ENCODE peak calls at places on chromosomes 11 and 22, in ten cellular contexts. A is posterior cingulate gyrus, I is A549, E is fibroblast of lung, P is ovary, C is body of pancreas, G is hepatocyte, S is T1000, D is tibial nerve, B is NCI-H1105 treated with DMSO at 0.1 percent for 48 hours. H is an unnamed sample.

GRCh38 chr11:4903484-4903883 is at the start of gene OR51A7:
- DNase-seq in A (no peak), I (no peak), E (no peak), P (no peak), C (no peak), G (no peak), S (no peak), D (no peak), B (no peak), H (no peak)

GRCh38 chr11:469684-470667 is 19.9 kb downstream of the PTDSS2 start:
- DNase-seq in A (no peak), I (peak), E (peak), P (peak), C (peak), G (peak), S (no peak), D (peak), B (no peak), H (peak)

GRCh38 chr11:114448749-114449484 is 9.7 kb downstream of the REXO2 start:
- DNase-seq in A (no peak), I (no peak), E (peak), P (no peak), C (no peak), G (no peak), S (no peak), D (no peak), B (peak), H (no peak)

GRCh38 chr11:131904756-131905155 is 534.3 kb downstream of the NTM start:
- DNase-seq in A (no peak), I (no peak), E (no peak), P (no peak), C (no peak), G (no peak), S (no peak), D (no peak), B (no peak), H (peak)

GRCh38 chr11:1844221-1845094 is 5.7 kb downstream of the TNNI2 start:
- DNase-seq in A (peak), I (no peak), E (peak), P (peak), C (no peak), G (peak), S (no peak), D (peak), B (no peak), H (peak)

GRCh38 chr11:132453411-132453810 is 1078.9 kb downstream of the OPCML start:
- DNase-seq in A (no peak), I (no peak), E (no peak), P (no peak), C (no peak), G (no peak), S (no peak), D (no peak), B (no peak), H (no peak)

GRCh38 chr22:41288245-41288946 is 2.4 kb upstream of the RANGAP1 start:
- DNase-seq in A (no peak), I (peak), E (peak), P (no peak), C (peak), G (peak), S (peak), D (no peak), B (no peak), H (no peak)

GRCh38 chr11:27294654-27295053 is 68.4 kb downstream of the CCDC34 start:
- DNase-seq in A (no peak), I (no peak), E (no peak), P (no peak), C (no peak), G (peak), S (no peak), D (no peak), B (no peak), H (peak)

GRCh38 chr11:457071-457760 is 7.1 kb downstream of the PTDSS2 start:
- DNase-seq in A (no peak), I (no peak), E (no peak), P (no peak), C (no peak), G (no peak), S (no peak), D (no peak), B (no peak), H (peak)

GRCh38 chr22:43532301-43533050 is 120.7 kb downstream of the MPPED1 start:
- DNase-seq in A (no peak), I (no peak), E (no peak), P (no peak), C (no peak), G (no peak), S (no peak), D (no peak), B (no peak), H (no peak)

GRCh38 chr22:42768385-42769035 is 47.8 kb upstream of the A4GALT start:
- DNase-seq in A (no peak), I (no peak), E (no peak), P (no peak), C (no peak), G (peak), S (no peak), D (no peak), B (no peak), H (no peak)

GRCh38 chr22:43893266-43893665 is 1.5 kb upstream of the PNPLA5 start:
- DNase-seq in A (peak), I (no peak), E (no peak), P (no peak), C (no peak), G (no peak), S (no peak), D (no peak), B (no peak), H (no peak)

GRCh38 chr11:8382436-8383053 is 118.9 kb upstream of the LMO1 start:
- DNase-seq in A (peak), I (no peak), E (peak), P (no peak), C (no peak), G (peak), S (peak), D (no peak), B (no peak), H (peak)

GRCh38 chr22:46074771-46075551 is 75.4 kb upstream of the PPARA start:
- DNase-seq in A (peak), I (no peak), E (no peak), P (peak), C (no peak), G (no peak), S (no peak), D (no peak), B (peak), H (no peak)

GRCh38 chr22:31344369-31345330 is 1.5 kb downstream of the PATZ1 start:
- DNase-seq in A (peak), I (no peak), E (peak), P (peak), C (peak), G (peak), S (no peak), D (peak), B (peak), H (peak)

GRCh38 chr11:65867284-65868071 is 5.1 kb downstream of the EFEMP2 start:
- DNase-seq in A (peak), I (no peak), E (no peak), P (no peak), C (no peak), G (no peak), S (no peak), D (no peak), B (peak), H (no peak)

GRCh38 chr11:47394322-47395224 is 13.8 kb upstream of the SLC39A13 start:
- DNase-seq in A (peak), I (no peak), E (no peak), P (no peak), C (peak), G (no peak), S (no peak), D (no peak), B (no peak), H (no peak)

GRCh38 chr22:50674606-50675552 is 2.3 kb downstream of the SHANK3 start:
- DNase-seq in A (no peak), I (no peak), E (no peak), P (no peak), C (peak), G (peak), S (no peak), D (no peak), B (peak), H (peak)

GRCh38 chr11:75230621-75231020 is 10.0 kb upstream of the TPBGL start:
- DNase-seq in A (no peak), I (no peak), E (no peak), P (no peak), C (no peak), G (no peak), S (no peak), D (no peak), B (no peak), H (no peak)

GRCh38 chr11:37687130-37687529 is 1089.1 kb upstream of the RAG2 start:
- DNase-seq in A (no peak), I (no peak), E (no peak), P (no peak), C (no peak), G (no peak), S (no peak), D (no peak), B (no peak), H (no peak)

GRCh38 chr22:23925020-23925606 is 30.9 kb downstream of the MIF start:
- DNase-seq in A (no peak), I (no peak), E (no peak), P (no peak), C (no peak), G (peak), S (no peak), D (no peak), B (no peak), H (no peak)

H was measured in left kidney.